ENCODE peak calls at places on chromosomes 7 and 10, in eight cellular contexts. L is fibroblast of gingiva; W is HFF-Myc; K is activated T-cell treated with anti-CD3 and anti-CD28 coated beads, Interleukin-2, amount 50 U/mL, for 72 hours; V is foreskin keratinocyte; I is Calu3; M is GM13976; X is stimulated activated CD8-positive, alpha-beta memory T cell treated with anti-CD3 and anti-CD28 coated beads, Interleukin-15, amount 100 ng/mL, for 24 hours. Z is an unnamed sample.

GRCh38 chr10:62305813-62306212 is 37.2 kb upstream of the RTKN2 start:
- DNase-seq in L (no peak), W (no peak), K (no peak), V (no peak), I (no peak), M (no peak), X (no peak), Z (no peak)

GRCh38 chr10:31770307-31770902 is 158.2 kb downstream of the ARHGAP12 start:
- DNase-seq in L (no peak), W (no peak), K (peak; percentile 57), V (no peak), I (peak; percentile 76), M (peak; percentile 76), X (no peak), Z (no peak)

GRCh38 chr7:149773446-149774236 is at the start of gene ZNF467:
- DNase-seq in L (peak; percentile 4), W (no peak), K (peak; percentile 32), V (no peak), I (no peak), M (no peak), X (no peak), Z (peak; percentile 23)

GRCh38 chr10:111600772-111601171 is 523.9 kb downstream of the ADRA2A start:
- DNase-seq in L (no peak), W (no peak), K (no peak), V (no peak), I (no peak), M (no peak), X (no peak), Z (no peak)

GRCh38 chr10:112360308-112361270 is 13.3 kb upstream of the ACSL5 start:
- DNase-seq in L (no peak), W (no peak), K (no peak), V (peak; percentile 68), I (peak; percentile 11), M (no peak), X (no peak), Z (no peak)

GRCh38 chr7:158285383-158285770 is 302.2 kb downstream of the PTPRN2 start:
- DNase-seq in L (no peak), W (no peak), K (no peak), V (no peak), I (no peak), M (no peak), X (no peak), Z (no peak)

GRCh38 chr7:20189852-20190251 is 27.3 kb downstream of the MACC1 start:
- DNase-seq in L (no peak), W (no peak), K (no peak), V (no peak), I (no peak), M (no peak), X (no peak), Z (no peak)

GRCh38 chr7:11557627-11558026 is 274.4 kb downstream of the THSD7A start:
- DNase-seq in L (peak; percentile 2), W (no peak), K (no peak), V (peak; percentile 36), I (peak; percentile 66), M (peak; percentile 20), X (no peak), Z (no peak)

GRCh38 chr10:22491480-22491879 is 146.2 kb downstream of the SPAG6 start:
- DNase-seq in L (no peak), W (no peak), K (no peak), V (no peak), I (no peak), M (no peak), X (no peak), Z (no peak)

GRCh38 chr10:52965489-52965888 is 192.9 kb upstream of the MBL2 start:
- DNase-seq in L (no peak), W (no peak), K (no peak), V (no peak), I (no peak), M (no peak), X (no peak), Z (no peak)

GRCh38 chr7:6636741-6637543 is at the start of gene ZNF316:
- DNase-seq in L (peak; percentile 52), W (no peak), K (peak; percentile 72), V (no peak), I (peak; percentile 75), M (peak; percentile 96), X (peak; percentile 52), Z (no peak)

GRCh38 chr7:50595538-50596102 is 30.4 kb upstream of the DDC start:
- DNase-seq in L (peak; percentile 88), W (peak; percentile 37), K (no peak), V (peak; percentile 25), I (peak; percentile 36), M (no peak), X (no peak), Z (peak; percentile 56)

GRCh38 chr10:108385963-108386362 is 1221.5 kb upstream of the SORCS1 start:
- DNase-seq in L (no peak), W (no peak), K (no peak), V (no peak), I (no peak), M (no peak), X (no peak), Z (no peak)

GRCh38 chr7:22824760-22825159 is 2.1 kb upstream of the TOMM7 start:
- DNase-seq in L (no peak), W (no peak), K (no peak), V (no peak), I (no peak), M (no peak), X (no peak), Z (no peak)

GRCh38 chr7:45685619-45686240 is 111.6 kb downstream of the ADCY1 start:
- DNase-seq in L (no peak), W (no peak), K (no peak), V (no peak), I (no peak), M (no peak), X (no peak), Z (no peak)

GRCh38 chr7:31052841-31053601 is 913 bp downstream of the ADCYAP1R1 start:
- DNase-seq in L (no peak), W (no peak), K (no peak), V (no peak), I (no peak), M (no peak), X (no peak), Z (no peak)

GRCh38 chr10:113844091-113844490 is 9.8 kb downstream of the DCLRE1A start:
- DNase-seq in L (no peak), W (no peak), K (no peak), V (peak; percentile 75), I (no peak), M (no peak), X (no peak), Z (no peak)

GRCh38 chr7:47556511-47557180 is 25.3 kb downstream of the TNS3 start:
- DNase-seq in L (no peak), W (no peak), K (no peak), V (no peak), I (no peak), M (no peak), X (no peak), Z (no peak)

GRCh38 chr7:43838201-43838659 is 31.1 kb downstream of the MRPS24 start:
- DNase-seq in L (no peak), W (no peak), K (no peak), V (no peak), I (no peak), M (no peak), X (no peak), Z (no peak)

GRCh38 chr7:38744746-38745145 is 113.6 kb upstream of the AMPH start:
- DNase-seq in L (peak; percentile 57), W (no peak), K (peak; percentile 9), V (peak; percentile 90), I (no peak), M (no peak), X (no peak), Z (no peak)

GRCh38 chr7:121140790-121141189 is 152.3 kb downstream of the CPED1 start:
- DNase-seq in L (peak; percentile 13), W (no peak), K (peak; percentile 18), V (no peak), I (no peak), M (no peak), X (no peak), Z (no peak)

GRCh38 chr10:131178521-131178920 is 133.0 kb downstream of the TCERG1L start:
- DNase-seq in L (no peak), W (no peak), K (no peak), V (no peak), I (no peak), M (no peak), X (no peak), Z (no peak)

GRCh38 chr10:119634219-119634544 is 17.0 kb upstream of the BAG3 start:
- DNase-seq in L (peak; percentile 36), W (no peak), K (no peak), V (no peak), I (no peak), M (no peak), X (no peak), Z (no peak)

GRCh38 chr7:55509322-55509721 is 63.0 kb downstream of the VOPP1 start:
- DNase-seq in L (peak; percentile 91), W (no peak), K (no peak), V (no peak), I (no peak), M (no peak), X (no peak), Z (no peak)

Z was measured in fibroblast of the conjunctiva.